ENCODE peak calls at places on chromosomes 12 and 14, in eight cellular contexts. One of them, this sample, is unnamed.

GRCh38 chr12:58670623-58671022 is 249.7 kb downstream of the LRIG3 start:
- DNase-seq in adipocyte: no peak
- DNase-seq in brain microvascular endothelial cell: no peak
- DNase-seq in CD4-positive, CD25-positive, alpha-beta regulatory T cell: no peak
- DNase-seq in effector memory CD4-positive, alpha-beta T cell: no peak
- DNase-seq in HepG2: no peak
- DNase-seq in testis: no peak
- DNase-seq in MM.1S: no peak
- DNase-seq in this sample: no peak

GRCh38 chr12:132117558-132117875 is 26.6 kb downstream of the DDX51 start:
- DNase-seq in HepG2: no peak
- DNase-seq in brain microvascular endothelial cell: no peak
- DNase-seq in effector memory CD4-positive, alpha-beta T cell: no peak
- DNase-seq in testis: peak; percentile 84
- DNase-seq in MM.1S: no peak
- DNase-seq in CD4-positive, CD25-positive, alpha-beta regulatory T cell: no peak
- DNase-seq in adipocyte: no peak
- DNase-seq in this sample: no peak

GRCh38 chr12:110577717-110578521 is 5.2 kb downstream of the PPTC7 start:
- DNase-seq in brain microvascular endothelial cell: peak; percentile 61
- DNase-seq in adipocyte: peak; percentile 84
- DNase-seq in HepG2: no peak
- DNase-seq in testis: no peak
- DNase-seq in MM.1S: no peak
- DNase-seq in CD4-positive, CD25-positive, alpha-beta regulatory T cell: peak; percentile 36
- DNase-seq in effector memory CD4-positive, alpha-beta T cell: no peak
- DNase-seq in this sample: no peak

GRCh38 chr12:107091989-107092641 is 1.2 kb downstream of the CRY1 start:
- DNase-seq in effector memory CD4-positive, alpha-beta T cell: peak; percentile 24
- DNase-seq in CD4-positive, CD25-positive, alpha-beta regulatory T cell: peak; percentile 59
- DNase-seq in HepG2: peak; percentile 86
- DNase-seq in adipocyte: peak; percentile 97
- DNase-seq in brain microvascular endothelial cell: peak; percentile 95
- DNase-seq in testis: peak; percentile 46
- DNase-seq in MM.1S: peak; percentile 88
- DNase-seq in this sample: no peak

GRCh38 chr14:104294983-104295680 is 156.7 kb downstream of the KIF26A start:
- DNase-seq in CD4-positive, CD25-positive, alpha-beta regulatory T cell: no peak
- DNase-seq in testis: no peak
- DNase-seq in brain microvascular endothelial cell: no peak
- DNase-seq in effector memory CD4-positive, alpha-beta T cell: no peak
- DNase-seq in HepG2: no peak
- DNase-seq in adipocyte: no peak
- DNase-seq in MM.1S: no peak
- DNase-seq in this sample: peak; percentile 51

GRCh38 chr14:57960946-57961792 is 95.3 kb upstream of the SLC35F4 start:
- DNase-seq in brain microvascular endothelial cell: no peak
- DNase-seq in CD4-positive, CD25-positive, alpha-beta regulatory T cell: no peak
- DNase-seq in testis: peak; percentile 20
- DNase-seq in MM.1S: no peak
- DNase-seq in adipocyte: no peak
- DNase-seq in effector memory CD4-positive, alpha-beta T cell: no peak
- DNase-seq in HepG2: no peak
- DNase-seq in this sample: no peak

GRCh38 chr12:5720405-5721045 is 224.5 kb downstream of the ANO2 start:
- DNase-seq in testis: no peak
- DNase-seq in CD4-positive, CD25-positive, alpha-beta regulatory T cell: no peak
- DNase-seq in MM.1S: no peak
- DNase-seq in brain microvascular endothelial cell: no peak
- DNase-seq in adipocyte: no peak
- DNase-seq in HepG2: no peak
- DNase-seq in effector memory CD4-positive, alpha-beta T cell: no peak
- DNase-seq in this sample: no peak

GRCh38 chr14:53894456-53894855 is 62.2 kb downstream of the BMP4 start:
- DNase-seq in HepG2: no peak
- DNase-seq in testis: no peak
- DNase-seq in MM.1S: peak; percentile 79
- DNase-seq in adipocyte: peak; percentile 64
- DNase-seq in CD4-positive, CD25-positive, alpha-beta regulatory T cell: no peak
- DNase-seq in effector memory CD4-positive, alpha-beta T cell: no peak
- DNase-seq in brain microvascular endothelial cell: peak; percentile 27
- DNase-seq in this sample: no peak

GRCh38 chr12:12172106-12172511 is 94.7 kb downstream of the LRP6 start:
- DNase-seq in brain microvascular endothelial cell: peak; percentile 5
- DNase-seq in effector memory CD4-positive, alpha-beta T cell: no peak
- DNase-seq in HepG2: no peak
- DNase-seq in testis: no peak
- DNase-seq in MM.1S: peak; percentile 62
- DNase-seq in CD4-positive, CD25-positive, alpha-beta regulatory T cell: no peak
- DNase-seq in adipocyte: peak; percentile 70
- DNase-seq in this sample: no peak

GRCh38 chr12:120598674-120599463 is 17.7 kb upstream of the POP5 start:
- DNase-seq in HepG2: peak; percentile 41
- DNase-seq in effector memory CD4-positive, alpha-beta T cell: no peak
- DNase-seq in adipocyte: no peak
- DNase-seq in testis: peak; percentile 26
- DNase-seq in brain microvascular endothelial cell: peak; percentile 36
- DNase-seq in CD4-positive, CD25-positive, alpha-beta regulatory T cell: no peak
- DNase-seq in MM.1S: peak; percentile 21
- DNase-seq in this sample: no peak

GRCh38 chr12:112327209-112327930 is 54.9 kb downstream of the HECTD4 start:
- DNase-seq in testis: no peak
- DNase-seq in brain microvascular endothelial cell: no peak
- DNase-seq in adipocyte: no peak
- DNase-seq in MM.1S: no peak
- DNase-seq in effector memory CD4-positive, alpha-beta T cell: no peak
- DNase-seq in CD4-positive, CD25-positive, alpha-beta regulatory T cell: no peak
- DNase-seq in HepG2: no peak
- DNase-seq in this sample: no peak

GRCh38 chr12:27592548-27592947 is 68.5 kb downstream of the PPFIBP1 start:
- DNase-seq in adipocyte: no peak
- DNase-seq in testis: no peak
- DNase-seq in brain microvascular endothelial cell: peak; percentile 88
- DNase-seq in effector memory CD4-positive, alpha-beta T cell: no peak
- DNase-seq in MM.1S: no peak
- DNase-seq in CD4-positive, CD25-positive, alpha-beta regulatory T cell: no peak
- DNase-seq in HepG2: no peak
- DNase-seq in this sample: no peak

GRCh38 chr12:49044660-49045059 is 15.9 kb downstream of the KMT2D start:
- DNase-seq in MM.1S: no peak
- DNase-seq in testis: no peak
- DNase-seq in adipocyte: no peak
- DNase-seq in effector memory CD4-positive, alpha-beta T cell: no peak
- DNase-seq in HepG2: no peak
- DNase-seq in CD4-positive, CD25-positive, alpha-beta regulatory T cell: no peak
- DNase-seq in brain microvascular endothelial cell: no peak
- DNase-seq in this sample: no peak

GRCh38 chr12:102080842-102081241 is 19.1 kb upstream of the WASHC3 start:
- DNase-seq in testis: no peak
- DNase-seq in brain microvascular endothelial cell: no peak
- DNase-seq in effector memory CD4-positive, alpha-beta T cell: no peak
- DNase-seq in HepG2: no peak
- DNase-seq in MM.1S: no peak
- DNase-seq in CD4-positive, CD25-positive, alpha-beta regulatory T cell: no peak
- DNase-seq in adipocyte: no peak
- DNase-seq in this sample: no peak
- H3K36me3 ChIP-seq in testis: no peaks in the 10 kb centered on the region
- H3K36me3 ChIP-seq in brain microvascular endothelial cell: peaks cover 9% of the 10 kb centered on the region
- H3K36me3 ChIP-seq in effector memory CD4-positive, alpha-beta T cell: peaks cover 20% of the 10 kb centered on the region
- H3K36me3 ChIP-seq in HepG2: peaks cover 48% of the 10 kb centered on the region
- H3K36me3 ChIP-seq in MM.1S: no peaks in the 10 kb centered on the region
- H3K36me3 ChIP-seq in CD4-positive, CD25-positive, alpha-beta regulatory T cell: peaks cover 54% of the 10 kb centered on the region
- H3K36me3 ChIP-seq in adipocyte: peaks cover 67% of the 10 kb centered on the region
- H3K36me3 ChIP-seq in this sample: peaks cover 52% of the 10 kb centered on the region

DNA sequence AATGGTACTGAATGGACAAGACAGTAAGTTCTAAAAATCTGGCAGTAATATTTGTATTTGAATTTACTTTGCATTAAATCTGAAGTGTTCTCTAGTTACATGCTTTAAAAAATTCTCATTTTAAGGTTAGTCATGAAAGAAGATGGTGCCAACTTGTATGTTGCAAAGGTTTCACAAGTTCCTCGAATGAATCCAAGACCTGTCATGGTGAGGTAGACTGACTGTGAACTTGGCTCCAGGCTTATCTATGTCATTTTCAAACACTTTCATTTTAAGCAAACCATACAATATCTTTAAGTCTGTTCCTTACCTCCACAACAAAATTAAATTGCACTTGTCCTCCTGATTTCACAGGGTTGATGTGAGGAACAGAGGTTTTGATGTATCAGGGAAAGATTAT is 23.4 kb downstream of the CLEC2D start:
- DNase-seq in MM.1S: no peak
- DNase-seq in testis: no peak
- DNase-seq in adipocyte: no peak
- DNase-seq in HepG2: no peak
- DNase-seq in effector memory CD4-positive, alpha-beta T cell: no peak
- DNase-seq in brain microvascular endothelial cell: no peak
- DNase-seq in CD4-positive, CD25-positive, alpha-beta regulatory T cell: no peak
- DNase-seq in this sample: no peak
- H3K36me3 ChIP-seq in MM.1S: peaks cover 6% of the 10 kb centered on the region
- H3K36me3 ChIP-seq in testis: no peaks in the 10 kb centered on the region
- H3K36me3 ChIP-seq in adipocyte: peaks cover 37% of the 10 kb centered on the region
- H3K36me3 ChIP-seq in HepG2: no peaks in the 10 kb centered on the region
- H3K36me3 ChIP-seq in effector memory CD4-positive, alpha-beta T cell: peaks cover 78% of the 10 kb centered on the region
- H3K36me3 ChIP-seq in brain microvascular endothelial cell: no peaks in the 10 kb centered on the region
- H3K36me3 ChIP-seq in CD4-positive, CD25-positive, alpha-beta regulatory T cell: peaks cover 77% of the 10 kb centered on the region
- H3K36me3 ChIP-seq in this sample: peaks cover 17% of the 10 kb centered on the region

GRCh38 chr12:46519407-46519806 is 146.8 kb upstream of the SLC38A2 start:
- DNase-seq in testis: no peak
- DNase-seq in brain microvascular endothelial cell: no peak
- DNase-seq in MM.1S: no peak
- DNase-seq in effector memory CD4-positive, alpha-beta T cell: no peak
- DNase-seq in HepG2: peak; percentile 68
- DNase-seq in adipocyte: no peak
- DNase-seq in CD4-positive, CD25-positive, alpha-beta regulatory T cell: no peak
- DNase-seq in this sample: no peak
- H3K36me3 ChIP-seq in testis: no peaks in the 10 kb centered on the region
- H3K36me3 ChIP-seq in brain microvascular endothelial cell: no peaks in the 10 kb centered on the region
- H3K36me3 ChIP-seq in MM.1S: no peaks in the 10 kb centered on the region
- H3K36me3 ChIP-seq in effector memory CD4-positive, alpha-beta T cell: no peaks in the 10 kb centered on the region
- H3K36me3 ChIP-seq in HepG2: no peaks in the 10 kb centered on the region
- H3K36me3 ChIP-seq in adipocyte: no peaks in the 10 kb centered on the region
- H3K36me3 ChIP-seq in CD4-positive, CD25-positive, alpha-beta regulatory T cell: no peaks in the 10 kb centered on the region
- H3K36me3 ChIP-seq in this sample: no peaks in the 10 kb centered on the region

GRCh38 chr12:128337456-128338160 is 70.6 kb downstream of the TMEM132C start:
- DNase-seq in effector memory CD4-positive, alpha-beta T cell: no peak
- DNase-seq in brain microvascular endothelial cell: no peak
- DNase-seq in testis: no peak
- DNase-seq in MM.1S: no peak
- DNase-seq in adipocyte: no peak
- DNase-seq in CD4-positive, CD25-positive, alpha-beta regulatory T cell: no peak
- DNase-seq in HepG2: no peak
- DNase-seq in this sample: no peak

GRCh38 chr12:128339669-128340068 is 72.7 kb downstream of the TMEM132C start:
- DNase-seq in MM.1S: no peak
- DNase-seq in adipocyte: no peak
- DNase-seq in testis: no peak
- DNase-seq in brain microvascular endothelial cell: no peak
- DNase-seq in HepG2: no peak
- DNase-seq in CD4-positive, CD25-positive, alpha-beta regulatory T cell: no peak
- DNase-seq in effector memory CD4-positive, alpha-beta T cell: no peak
- DNase-seq in this sample: no peak

GRCh38 chr12:128336506-128336905 is 69.5 kb downstream of the TMEM132C start:
- DNase-seq in effector memory CD4-positive, alpha-beta T cell: no peak
- DNase-seq in CD4-positive, CD25-positive, alpha-beta regulatory T cell: no peak
- DNase-seq in MM.1S: no peak
- DNase-seq in HepG2: no peak
- DNase-seq in brain microvascular endothelial cell: no peak
- DNase-seq in testis: no peak
- DNase-seq in adipocyte: no peak
- DNase-seq in this sample: no peak

GRCh38 chr12:128339121-128339520 is 72.2 kb downstream of the TMEM132C start:
- DNase-seq in HepG2: no peak
- DNase-seq in MM.1S: no peak
- DNase-seq in CD4-positive, CD25-positive, alpha-beta regulatory T cell: no peak
- DNase-seq in testis: peak; percentile 76
- DNase-seq in effector memory CD4-positive, alpha-beta T cell: no peak
- DNase-seq in adipocyte: no peak
- DNase-seq in brain microvascular endothelial cell: no peak
- DNase-seq in this sample: no peak

GRCh38 chr12:128338344-128338743 is 71.4 kb downstream of the TMEM132C start:
- DNase-seq in effector memory CD4-positive, alpha-beta T cell: no peak
- DNase-seq in MM.1S: no peak
- DNase-seq in HepG2: no peak
- DNase-seq in testis: peak; percentile 39
- DNase-seq in adipocyte: no peak
- DNase-seq in CD4-positive, CD25-positive, alpha-beta regulatory T cell: no peak
- DNase-seq in brain microvascular endothelial cell: no peak
- DNase-seq in this sample: no peak
- H3K36me3 ChIP-seq in effector memory CD4-positive, alpha-beta T cell: no peaks in the 10 kb centered on the region
- H3K36me3 ChIP-seq in MM.1S: no peaks in the 10 kb centered on the region
- H3K36me3 ChIP-seq in HepG2: no peaks in the 10 kb centered on the region
- H3K36me3 ChIP-seq in testis: no peaks in the 10 kb centered on the region
- H3K36me3 ChIP-seq in adipocyte: no peaks in the 10 kb centered on the region
- H3K36me3 ChIP-seq in CD4-positive, CD25-positive, alpha-beta regulatory T cell: no peaks in the 10 kb centered on the region
- H3K36me3 ChIP-seq in brain microvascular endothelial cell: no peaks in the 10 kb centered on the region
- H3K36me3 ChIP-seq in this sample: no peaks in the 10 kb centered on the region